ENCODE peak calls at places on chromosomes 13 and 19, in six cellular contexts. D is effector memory CD4-positive, alpha-beta T cell; U is MM.1S; H is NCI-H2029; O is upper lobe of left lung; M is stimulated activated CD8-positive, alpha-beta memory T cell treated with anti-CD3 and anti-CD28 coated beads, Interleukin-4, amount 100 ng/mL, for 1 hour. T is an unnamed sample.

GRCh38 chr13:110018009-110018408 is 231.6 kb upstream of the IRS2 start:
- DNase-seq in M (no peak), H (no peak), O (no peak), U (no peak), D (no peak), T (peak; percentile 77)

GRCh38 chr13:46632171-46632570 is 79.2 kb downstream of the LRCH1 start:
- DNase-seq in M (no peak), D (no peak), U (no peak), O (no peak), H (no peak), T (no peak)

GRCh38 chr13:48853381-48854102 is 122.2 kb upstream of the FNDC3A start:
- DNase-seq in M (no peak), D (no peak), O (no peak), U (no peak), H (no peak), T (no peak)

GRCh38 chr13:52414963-52415362 is 9.0 kb upstream of the THSD1 start:
- DNase-seq in H (no peak), U (no peak), D (no peak), O (no peak), M (no peak), T (no peak)

GRCh38 chr19:15371786-15372380 is 7.7 kb downstream of the AKAP8 start:
- DNase-seq in D (no peak), O (no peak), U (no peak), M (no peak), H (no peak), T (no peak)

GRCh38 chr13:31930490-31930889 is 101.1 kb upstream of the FRY start:
- DNase-seq in H (no peak), O (no peak), M (no peak), D (no peak), U (no peak), T (no peak)

GRCh38 chr13:114116734-114117133 is 15.7 kb downstream of the RASA3 start:
- DNase-seq in D (no peak), M (no peak), H (no peak), U (no peak), O (no peak), T (no peak)

GRCh38 chr13:40170982-40171381 is 495.5 kb downstream of the FOXO1 start:
- DNase-seq in U (no peak), O (no peak), M (no peak), H (no peak), D (no peak), T (no peak)

GRCh38 chr19:15717781-15718180 is 10.0 kb upstream of the OR10H2 start:
- DNase-seq in U (no peak), D (no peak), M (no peak), O (no peak), H (no peak), T (no peak)

GRCh38 chr19:50628146-50628545 is 11.5 kb downstream of the SYT3 start:
- DNase-seq in D (no peak), U (no peak), M (no peak), H (no peak), O (no peak), T (no peak)

GRCh38 chr19:54905411-54905810 is 537 bp upstream of the NCR1 start:
- DNase-seq in D (no peak), H (no peak), M (no peak), O (no peak), U (no peak), T (no peak)

GRCh38 chr13:46178143-46178542 is 3.8 kb downstream of the LCP1 start:
- DNase-seq in U (no peak), M (no peak), D (no peak), O (no peak), H (no peak), T (no peak)

T was measured in MG63.